ENCODE peak calls at places on chromosomes 16 and 17, in six cellular contexts. H is lower leg skin, Q is WERI-Rb-1, T is H9, J is tibial artery, A is foreskin keratinocyte. Y is an unnamed sample.

GRCh38 chr16:19406891-19407491 is 10.7 kb upstream of the TMC5 start:
- DNase-seq in T (no peak), Q (no peak), J (no peak), A (no peak), H (no peak), Y (no peak)

GRCh38 chr17:4501295-4501949 is 2.7 kb downstream of the SPNS2 start:
- DNase-seq in J (no peak), A (no peak), T (no peak), Q (no peak), H (no peak), Y (no peak)

GRCh38 chr16:28873543-28874201 is 4.6 kb upstream of the ATP2A1 start:
- DNase-seq in J (no peak), Q (peak), A (no peak), T (peak), H (no peak), Y (no peak)

GRCh38 chr16:89897204-89897603 is 21.5 kb upstream of the MC1R start:
- DNase-seq in Q (no peak), J (no peak), H (no peak), T (no peak), A (no peak), Y (no peak)

GRCh38 chr16:8675183-8676159 is 1.1 kb downstream of the ABAT start:
- DNase-seq in A (no peak), Q (no peak), J (no peak), T (no peak), H (no peak), Y (no peak)

GRCh38 chr17:19744922-19745757 is 3.0 kb downstream of the ALDH3A1 start:
- DNase-seq in J (peak), Q (peak), H (peak), T (peak), A (peak), Y (peak)

GRCh38 chr17:74839955-74840354 is 19.7 kb downstream of the GRIN2C start:
- DNase-seq in J (no peak), H (no peak), A (no peak), T (no peak), Q (no peak), Y (no peak)

GRCh38 chr17:82092995-82093751 is 4.9 kb downstream of the FASN start:
- DNase-seq in Q (peak), T (no peak), H (no peak), A (no peak), J (no peak), Y (peak)

GRCh38 chr17:9212376-9213310 is 191.3 kb downstream of the NTN1 start:
- DNase-seq in T (peak), A (no peak), H (no peak), Q (no peak), J (no peak), Y (no peak)

GRCh38 chr16:73015612-73016487 is 32.1 kb downstream of the ZFHX3 start:
- DNase-seq in J (no peak), Q (no peak), T (no peak), A (peak), H (peak), Y (no peak)

GRCh38 chr17:74682442-74683190 is 30.1 kb downstream of the CD300LF start:
- DNase-seq in H (no peak), T (no peak), A (no peak), Q (peak), J (no peak), Y (no peak)

GRCh38 chr16:1079786-1080525 is 7.4 kb downstream of the SSTR5 start:
- DNase-seq in T (no peak), Q (peak), H (no peak), A (no peak), J (no peak), Y (no peak)

GRCh38 chr17:56779306-56779705 is 54.4 kb downstream of the C17orf67 start:
- DNase-seq in Q (no peak), J (no peak), A (no peak), T (no peak), H (no peak), Y (no peak)

GRCh38 chr17:51250314-51250840 is 9.5 kb downstream of the MBTD1 start:
- DNase-seq in A (no peak), Q (no peak), J (no peak), T (no peak), H (no peak), Y (no peak)

GRCh38 chr17:68318103-68318991 is 27.1 kb downstream of the ARSG start:
- DNase-seq in T (no peak), J (no peak), A (no peak), H (no peak), Q (no peak), Y (no peak)

GRCh38 chr16:83011939-83012338 is 385.2 kb downstream of the CDH13 start:
- DNase-seq in T (no peak), H (no peak), A (no peak), J (no peak), Q (no peak), Y (no peak)

GRCh38 chr16:14650629-14651028 is 17.9 kb downstream of the BFAR start:
- DNase-seq in T (no peak), Q (no peak), J (no peak), H (no peak), A (peak), Y (no peak)

GRCh38 chr16:51880776-51881175 is 666.2 kb downstream of the TOX3 start:
- DNase-seq in T (no peak), H (no peak), A (peak), Q (no peak), J (no peak), Y (no peak)

GRCh38 chr16:85471469-85472431 is 141.4 kb upstream of the GSE1 start:
- DNase-seq in H (no peak), T (no peak), J (no peak), A (no peak), Q (no peak), Y (no peak)
- TF ChIP-seq CTCF in H (no peak), T (no peak), J (no peak), A (peak), Q (no peak), Y (no peak)

GRCh38 chr17:5780476-5780875 is 196.2 kb upstream of the NLRP1 start:
- DNase-seq in H (no peak), T (no peak), A (no peak), Q (no peak), J (no peak), Y (no peak)
- TF ChIP-seq CTCF in H (no peak), T (no peak), A (peak), Q (no peak), J (no peak), Y (no peak)

GRCh38 chr17:38557395-38557794 is 48.4 kb downstream of the SRCIN1 start:
- DNase-seq in Q (no peak), A (no peak), T (no peak), J (no peak), H (no peak), Y (no peak)
- TF ChIP-seq CTCF in Q (no peak), A (no peak), T (no peak), J (no peak), H (no peak), Y (no peak)

GRCh38 chr16:10551881-10552280 is 28.5 kb downstream of the EMP2 start:
- DNase-seq in H (no peak), T (no peak), Q (no peak), J (no peak), A (no peak), Y (no peak)
- TF ChIP-seq CTCF in H (no peak), T (no peak), Q (no peak), J (no peak), A (no peak), Y (no peak)

GRCh38 chr16:75130150-75130771 is 13.7 kb upstream of the LDHD start:
- DNase-seq in H (no peak), A (no peak), J (no peak), T (peak), Q (peak), Y (no peak)
- TF ChIP-seq CTCF in H (no peak), A (peak), J (no peak), T (peak), Q (peak), Y (peak)

DNA sequence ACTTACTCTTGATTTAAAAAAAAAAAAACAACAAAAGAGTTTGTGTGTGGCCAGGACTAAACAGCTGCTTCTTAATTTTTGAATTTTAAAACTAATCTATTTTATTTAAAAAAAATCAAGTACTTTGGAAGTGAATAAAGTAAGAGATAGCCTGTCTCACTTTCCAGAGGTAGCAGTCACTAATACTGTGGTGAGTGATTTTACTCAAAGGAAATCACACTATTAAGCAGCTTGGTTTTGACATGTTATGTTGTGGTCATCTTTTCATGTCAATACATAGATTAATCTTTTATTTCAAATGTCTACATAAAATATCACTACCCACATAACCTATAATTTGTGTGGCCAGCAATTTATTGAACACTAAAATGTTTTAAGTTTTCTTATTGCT is 102.2 kb upstream of the HLF start:
- DNase-seq in A (no peak), T (no peak), J (no peak), H (no peak), Q (no peak), Y (no peak)
- TF ChIP-seq CTCF in A (no peak), T (no peak), J (no peak), H (no peak), Q (no peak), Y (no peak)

GRCh38 chr17:15446036-15446435 is 21.4 kb downstream of the CDRT4 start:
- DNase-seq in J (no peak), H (no peak), A (no peak), T (peak), Q (no peak), Y (no peak)
- TF ChIP-seq CTCF in J (no peak), H (no peak), A (peak), T (peak), Q (peak), Y (no peak)